ENCODE peak calls at places on chromosome 20, in four cellular contexts. One of them, this sample, is unnamed.

GRCh38 chr20:33992145-33992922 is 1.4 kb upstream of the RALY start:
- DNase-seq in K562: no peak
- DNase-seq in GM12878: no peak
- DNase-seq in HL-60: no peak
- DNase-seq in this sample: no peak

GRCh38 chr20:22402550-22402949 is 181.8 kb downstream of the FOXA2 start:
- DNase-seq in K562: no peak
- DNase-seq in GM12878: no peak
- DNase-seq in HL-60: no peak
- DNase-seq in this sample: no peak

GRCh38 chr20:5539656-5540055 is 210.5 kb upstream of the SHLD1 start:
- DNase-seq in K562: no peak
- DNase-seq in GM12878: no peak
- DNase-seq in HL-60: peak; percentile 15
- DNase-seq in this sample: no peak

GRCh38 chr20:43942661-43943285 is 28.1 kb downstream of the TOX2 start:
- DNase-seq in K562: no peak
- DNase-seq in GM12878: no peak
- DNase-seq in HL-60: peak; percentile 69
- DNase-seq in this sample: no peak

GRCh38 chr20:53926428-53927028 is 143.9 kb downstream of the BCAS1 start:
- DNase-seq in K562: no peak
- DNase-seq in GM12878: peak; percentile 99
- DNase-seq in HL-60: peak; percentile 46
- DNase-seq in this sample: no peak

GRCh38 chr20:12053348-12053747 is 135.7 kb downstream of the BTBD3 start:
- DNase-seq in K562: no peak
- DNase-seq in GM12878: peak; percentile 0
- DNase-seq in HL-60: peak; percentile 81
- DNase-seq in this sample: no peak

GRCh38 chr20:14865169-14865568 is 527.8 kb upstream of the FLRT3 start:
- DNase-seq in K562: no peak
- DNase-seq in GM12878: no peak
- DNase-seq in HL-60: no peak
- DNase-seq in this sample: no peak

GRCh38 chr20:51376121-51376520 is 166.4 kb downstream of the NFATC2 start:
- DNase-seq in K562: no peak
- DNase-seq in GM12878: no peak
- DNase-seq in HL-60: no peak
- DNase-seq in this sample: no peak

GRCh38 chr20:60224914-60225313 is 266.7 kb downstream of the CDH26 start:
- DNase-seq in K562: peak; percentile 65
- DNase-seq in GM12878: no peak
- DNase-seq in HL-60: peak; percentile 42
- DNase-seq in this sample: no peak

GRCh38 chr20:48682529-48683385 is 145.0 kb downstream of the PREX1 start:
- DNase-seq in K562: peak; percentile 68
- DNase-seq in GM12878: no peak
- DNase-seq in HL-60: no peak
- DNase-seq in this sample: no peak

GRCh38 chr20:11496382-11496781 is 421.3 kb upstream of the BTBD3 start:
- DNase-seq in K562: no peak
- DNase-seq in GM12878: no peak
- DNase-seq in HL-60: no peak
- DNase-seq in this sample: no peak

GRCh38 chr20:51373713-51374481 is 168.6 kb downstream of the NFATC2 start:
- DNase-seq in K562: peak; percentile 69
- DNase-seq in GM12878: no peak
- DNase-seq in HL-60: no peak
- DNase-seq in this sample: no peak

GRCh38 chr20:38835792-38836191 is 30.3 kb downstream of the PPP1R16B start:
- DNase-seq in K562: no peak
- DNase-seq in GM12878: no peak
- DNase-seq in HL-60: no peak
- DNase-seq in this sample: no peak

GRCh38 chr20:20824924-20825584 is 112.6 kb upstream of the RALGAPA2 start:
- DNase-seq in K562: peak; percentile 46
- DNase-seq in GM12878: peak; percentile 11
- DNase-seq in HL-60: peak; percentile 85
- DNase-seq in this sample: peak; percentile 68
- TF ChIP-seq SPI1 in K562: no peak
- TF ChIP-seq SPI1 in GM12878: no peak
- TF ChIP-seq SPI1 in HL-60: no peak
- TF ChIP-seq SPI1 in this sample: no peak

GRCh38 chr20:46689754-46690085 is 476 bp upstream of the TP53RK start:
- DNase-seq in K562: no peak
- DNase-seq in GM12878: no peak
- DNase-seq in HL-60: no peak
- DNase-seq in this sample: no peak

GRCh38 chr20:46694484-46694883 is 5.2 kb upstream of the TP53RK start:
- DNase-seq in K562: peak; percentile 35
- DNase-seq in GM12878: peak; percentile 27
- DNase-seq in HL-60: peak; percentile 62
- DNase-seq in this sample: no peak

GRCh38 chr20:46689082-46689753 is at the start of gene TP53RK:
- DNase-seq in K562: peak; percentile 97
- DNase-seq in GM12878: peak; percentile 97
- DNase-seq in HL-60: peak; percentile 100
- DNase-seq in this sample: peak; percentile 80

GRCh38 chr20:46688151-46689081 is 828 bp downstream of the TP53RK start:
- DNase-seq in K562: no peak
- DNase-seq in GM12878: no peak
- DNase-seq in HL-60: no peak
- DNase-seq in this sample: no peak

GRCh38 chr20:46690219-46691111 is 1.2 kb upstream of the TP53RK start:
- DNase-seq in K562: no peak
- DNase-seq in GM12878: no peak
- DNase-seq in HL-60: peak; percentile 73
- DNase-seq in this sample: no peak
- TF ChIP-seq SPI1 in K562: no peak
- TF ChIP-seq SPI1 in GM12878: no peak
- TF ChIP-seq SPI1 in HL-60: no peak
- TF ChIP-seq SPI1 in this sample: no peak

GRCh38 chr20:46739441-46740213 is 30.2 kb downstream of the SLC2A10 start:
- DNase-seq in K562: no peak
- DNase-seq in GM12878: no peak
- DNase-seq in HL-60: no peak
- DNase-seq in this sample: no peak

GRCh38 chr20:46743088-46743487 is 33.6 kb downstream of the SLC2A10 start:
- DNase-seq in K562: no peak
- DNase-seq in GM12878: no peak
- DNase-seq in HL-60: no peak
- DNase-seq in this sample: no peak

GRCh38 chr20:46740214-46740609 is 30.8 kb downstream of the SLC2A10 start:
- DNase-seq in K562: peak; percentile 20
- DNase-seq in GM12878: no peak
- DNase-seq in HL-60: no peak
- DNase-seq in this sample: no peak

GRCh38 chr20:46746972-46747371 is 37.5 kb downstream of the SLC2A10 start:
- DNase-seq in K562: no peak
- DNase-seq in GM12878: no peak
- DNase-seq in HL-60: no peak
- DNase-seq in this sample: no peak

GRCh38 chr20:46741924-46742692 is 32.7 kb downstream of the SLC2A10 start:
- DNase-seq in K562: no peak
- DNase-seq in GM12878: no peak
- DNase-seq in HL-60: no peak
- DNase-seq in this sample: no peak
- TF ChIP-seq SPI1 in K562: no peak
- TF ChIP-seq SPI1 in GM12878: no peak
- TF ChIP-seq SPI1 in HL-60: no peak
- TF ChIP-seq SPI1 in this sample: no peak

GRCh38 chr20:42846784-42847490 is 342.8 kb downstream of the PTPRT start:
- DNase-seq in K562: no peak
- DNase-seq in GM12878: no peak
- DNase-seq in HL-60: no peak
- DNase-seq in this sample: no peak

GRCh38 chr20:42844751-42845150 is 345.0 kb downstream of the PTPRT start:
- DNase-seq in K562: no peak
- DNase-seq in GM12878: no peak
- DNase-seq in HL-60: no peak
- DNase-seq in this sample: no peak
- TF ChIP-seq SPI1 in K562: no peak
- TF ChIP-seq SPI1 in GM12878: no peak
- TF ChIP-seq SPI1 in HL-60: no peak
- TF ChIP-seq SPI1 in this sample: no peak

GRCh38 chr20:1467355-1468116 is 887 bp upstream of the NSFL1C start:
- DNase-seq in K562: peak; percentile 67
- DNase-seq in GM12878: no peak
- DNase-seq in HL-60: peak; percentile 97
- DNase-seq in this sample: no peak
- TF ChIP-seq SPI1 in K562: no peak
- TF ChIP-seq SPI1 in GM12878: no peak
- TF ChIP-seq SPI1 in HL-60: peak; percentile 67
- TF ChIP-seq SPI1 in this sample: peak; percentile 8

GRCh38 chr20:61441537-61441936 is 189.5 kb downstream of the CDH4 start:
- DNase-seq in K562: no peak
- DNase-seq in GM12878: no peak
- DNase-seq in HL-60: no peak
- DNase-seq in this sample: no peak

GRCh38 chr20:61440548-61441055 is 188.5 kb downstream of the CDH4 start:
- DNase-seq in K562: no peak
- DNase-seq in GM12878: no peak
- DNase-seq in HL-60: no peak
- DNase-seq in this sample: no peak

GRCh38 chr20:61442718-61443117 is 190.7 kb downstream of the CDH4 start:
- DNase-seq in K562: no peak
- DNase-seq in GM12878: no peak
- DNase-seq in HL-60: no peak
- DNase-seq in this sample: no peak

GRCh38 chr20:61443541-61444126 is 191.6 kb downstream of the CDH4 start:
- DNase-seq in K562: no peak
- DNase-seq in GM12878: no peak
- DNase-seq in HL-60: no peak
- DNase-seq in this sample: no peak

GRCh38 chr20:61442075-61442670 is 190.1 kb downstream of the CDH4 start:
- DNase-seq in K562: no peak
- DNase-seq in GM12878: no peak
- DNase-seq in HL-60: no peak
- DNase-seq in this sample: no peak
- TF ChIP-seq SPI1 in K562: no peak
- TF ChIP-seq SPI1 in GM12878: no peak
- TF ChIP-seq SPI1 in HL-60: no peak
- TF ChIP-seq SPI1 in this sample: no peak

GRCh38 chr20:62535282-62535811 is 59.6 kb upstream of the GATA5 start:
- DNase-seq in K562: no peak
- DNase-seq in GM12878: no peak
- DNase-seq in HL-60: no peak
- DNase-seq in this sample: no peak

GRCh38 chr20:62537649-62538292 is 62.0 kb upstream of the GATA5 start:
- DNase-seq in K562: peak; percentile 66
- DNase-seq in GM12878: no peak
- DNase-seq in HL-60: no peak
- DNase-seq in this sample: no peak

GRCh38 chr20:62534526-62535221 is 58.9 kb upstream of the GATA5 start:
- DNase-seq in K562: no peak
- DNase-seq in GM12878: no peak
- DNase-seq in HL-60: no peak
- DNase-seq in this sample: no peak

GRCh38 chr20:62535964-62536363 is 60.2 kb upstream of the GATA5 start:
- DNase-seq in K562: no peak
- DNase-seq in GM12878: no peak
- DNase-seq in HL-60: no peak
- DNase-seq in this sample: no peak

DNA sequence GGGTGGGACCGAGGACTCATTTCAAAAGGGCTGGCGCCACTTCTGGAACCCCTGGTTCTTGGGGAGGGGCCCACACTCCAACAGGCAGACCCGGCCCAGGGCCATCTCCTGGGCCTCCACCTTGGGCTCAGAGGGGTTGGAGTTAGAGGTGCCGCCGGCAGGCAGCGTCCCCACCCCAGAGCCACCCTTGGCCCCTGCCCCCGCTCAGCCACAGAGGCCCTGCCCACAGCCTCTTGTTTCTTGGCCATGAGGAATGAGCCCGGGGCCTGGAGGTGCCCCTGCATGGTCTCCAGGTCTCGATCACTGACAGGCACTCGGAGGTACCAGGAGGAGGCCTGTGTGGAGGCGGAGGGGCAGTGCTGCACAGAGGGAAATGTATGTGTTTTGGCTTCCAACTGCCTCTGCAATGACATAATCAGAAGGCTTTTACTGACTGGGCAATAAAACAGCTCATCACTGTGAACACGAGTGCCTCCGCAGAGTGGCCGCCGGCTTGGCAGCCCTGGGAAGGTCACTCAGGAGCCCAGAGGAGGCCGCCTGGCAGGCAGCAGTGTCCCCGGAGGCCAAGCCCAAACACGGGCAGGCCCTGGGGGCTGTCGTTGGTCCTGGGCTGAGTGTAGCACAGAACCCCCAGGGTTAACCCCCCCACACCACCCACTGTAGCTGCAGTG is 61.1 kb upstream of the GATA5 start:
- DNase-seq in K562: no peak
- DNase-seq in GM12878: no peak
- DNase-seq in HL-60: no peak
- DNase-seq in this sample: no peak
- TF ChIP-seq SPI1 in K562: no peak
- TF ChIP-seq SPI1 in GM12878: no peak
- TF ChIP-seq SPI1 in HL-60: no peak
- TF ChIP-seq SPI1 in this sample: no peak

DNA sequence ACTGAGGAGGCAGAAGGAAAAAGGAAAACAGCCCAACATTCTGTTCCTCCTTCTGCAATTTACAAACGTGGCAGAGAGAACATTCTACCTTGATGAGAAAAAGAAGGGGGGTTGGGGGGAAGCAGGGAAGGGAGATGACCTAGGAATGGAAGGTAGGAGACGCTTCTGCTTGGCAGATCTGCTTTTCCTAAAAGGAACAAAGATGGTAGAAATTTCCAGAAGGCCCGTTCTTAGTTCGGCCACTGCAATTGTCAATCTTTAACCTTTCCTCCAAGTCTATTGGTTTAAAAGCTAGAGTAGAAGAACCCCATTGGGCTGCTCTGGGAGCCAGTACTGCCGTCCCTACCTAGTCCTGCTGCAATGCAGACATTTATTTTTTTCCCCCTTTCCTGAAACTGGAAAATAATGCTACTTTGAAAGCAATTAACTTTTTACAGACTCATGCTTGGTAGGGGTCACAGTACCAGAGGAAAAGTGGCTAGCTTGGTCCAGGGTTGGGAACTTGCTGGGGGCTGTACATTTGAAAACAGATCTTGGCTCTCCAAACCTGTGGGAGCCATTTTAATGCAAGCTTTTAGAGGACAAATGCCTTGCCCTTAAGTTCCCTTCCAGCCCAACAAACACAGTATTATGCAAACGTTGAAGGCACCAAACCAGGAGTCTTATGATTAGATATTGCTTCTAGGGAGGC is 2.7 kb downstream of the ZMYND8 start:
- DNase-seq in K562: no peak
- DNase-seq in GM12878: no peak
- DNase-seq in HL-60: peak; percentile 49
- DNase-seq in this sample: no peak
- TF ChIP-seq SPI1 in K562: no peak
- TF ChIP-seq SPI1 in GM12878: no peak
- TF ChIP-seq SPI1 in HL-60: peak; percentile 8
- TF ChIP-seq SPI1 in this sample: no peak